ENCODE peak calls at places on chromosomes 6 and 20, in nine cellular contexts. D is right lobe of liver, C is testis, A is body of pancreas, V is tibial nerve, T is sigmoid colon, W is uterus, H is lower leg skin, K is spleen. E is an unnamed sample.

GRCh38 chr20:11136691-11137090 is 462.9 kb upstream of the JAG1 start:
- DNase-seq in D (no peak), C (no peak), A (no peak), V (no peak), T (no peak), W (no peak), H (no peak), K (no peak), E (no peak)

GRCh38 chr6:52787917-52788316 is 15.7 kb downstream of the GSTA1 start:
- DNase-seq in D (no peak), C (no peak), A (peak), V (no peak), T (no peak), W (no peak), H (no peak), K (no peak), E (no peak)

GRCh38 chr6:121515615-121516265 is 80.3 kb downstream of the GJA1 start:
- DNase-seq in D (no peak), C (no peak), A (no peak), V (no peak), T (no peak), W (no peak), H (no peak), K (no peak), E (no peak)

GRCh38 chr6:83509416-83509815 is 2.9 kb upstream of the PRSS35 start:
- DNase-seq in D (no peak), C (no peak), A (no peak), V (no peak), T (no peak), W (no peak), H (no peak), K (no peak), E (no peak)

GRCh38 chr20:44475372-44475693 is 341 bp upstream of the TTPAL start:
- DNase-seq in D (no peak), C (no peak), A (no peak), V (no peak), T (no peak), W (no peak), H (no peak), K (no peak), E (no peak)

GRCh38 chr6:43455034-43455747 is at the start of gene DLK2:
- DNase-seq in D (no peak), C (no peak), A (no peak), V (no peak), T (no peak), W (no peak), H (no peak), K (peak), E (no peak)

GRCh38 chr6:104256547-104257144 is 603.1 kb downstream of the HACE1 start:
- DNase-seq in D (no peak), C (no peak), A (no peak), V (no peak), T (no peak), W (no peak), H (no peak), K (no peak), E (no peak)

GRCh38 chr6:161836643-161837448 is 563.0 kb upstream of the AGPAT4 start:
- DNase-seq in D (no peak), C (peak), A (peak), V (no peak), T (no peak), W (no peak), H (no peak), K (no peak), E (no peak)

GRCh38 chr6:157159339-157159738 is 164.0 kb downstream of the TMEM242 start:
- DNase-seq in D (no peak), C (no peak), A (no peak), V (no peak), T (no peak), W (no peak), H (no peak), K (no peak), E (no peak)

GRCh38 chr6:10422282-10423034 is 7.6 kb upstream of the TFAP2A start:
- DNase-seq in D (no peak), C (no peak), A (no peak), V (no peak), T (no peak), W (no peak), H (no peak), K (no peak), E (no peak)

GRCh38 chr6:140380371-140381218 is 1006.1 kb upstream of the CITED2 start:
- DNase-seq in D (no peak), C (no peak), A (no peak), V (no peak), T (no peak), W (no peak), H (no peak), K (no peak), E (no peak)

GRCh38 chr6:49982046-49982445 is 12.6 kb upstream of the DEFB113 start:
- DNase-seq in D (no peak), C (no peak), A (no peak), V (no peak), T (no peak), W (no peak), H (no peak), K (no peak), E (no peak)

GRCh38 chr6:44156494-44157151 is 2.0 kb upstream of the CAPN11 start:
- DNase-seq in D (no peak), C (no peak), A (peak), V (no peak), T (no peak), W (no peak), H (no peak), K (no peak), E (no peak)

GRCh38 chr20:19067986-19068385 is 144.5 kb upstream of the SLC24A3 start:
- DNase-seq in D (no peak), C (no peak), A (no peak), V (no peak), T (no peak), W (no peak), H (no peak), K (no peak), E (no peak)

GRCh38 chr20:652611-653109 is 340 bp downstream of the SRXN1 start:
- DNase-seq in D (peak), C (peak), A (peak), V (no peak), T (peak), W (no peak), H (no peak), K (peak), E (no peak)

DNA sequence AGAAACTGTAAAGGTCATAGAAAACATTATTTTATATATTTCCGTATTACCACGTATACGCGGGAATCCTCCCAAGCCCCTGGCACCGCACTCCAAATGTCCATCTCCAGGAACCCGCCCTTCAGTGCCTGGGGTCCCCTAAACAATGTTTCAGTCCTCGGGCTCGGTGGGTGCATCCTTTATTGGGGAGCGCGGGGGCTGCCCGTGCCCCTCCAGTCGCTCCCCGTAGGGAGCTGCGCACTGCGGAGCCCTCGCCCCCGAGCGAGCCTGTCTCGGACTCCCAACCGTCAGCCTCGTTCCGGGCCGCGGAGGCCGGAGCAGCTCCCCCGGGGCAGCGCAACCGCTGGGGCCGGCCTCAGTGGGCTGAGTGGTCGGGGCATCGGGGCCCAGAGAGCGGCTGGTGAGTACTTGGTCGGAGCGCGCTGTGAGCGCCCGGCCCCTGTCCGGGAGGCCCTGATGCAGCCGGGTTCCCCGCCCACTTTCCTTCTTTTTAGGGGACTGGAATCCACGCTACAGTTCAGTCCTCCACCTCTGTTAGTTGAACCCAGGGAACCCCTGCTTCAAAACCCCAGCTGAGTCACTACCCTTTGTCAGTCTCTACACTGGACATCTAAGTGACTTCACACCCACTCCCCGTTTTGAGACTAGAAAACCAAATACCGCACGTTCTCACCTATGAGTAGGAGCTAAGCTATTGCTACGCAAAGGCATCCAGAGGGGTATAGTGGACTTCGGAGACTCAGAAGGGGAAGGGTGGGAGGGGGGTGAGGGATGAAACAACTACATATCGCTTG is at the start of gene DNAH8:
- DNase-seq in D (no peak), C (peak), A (no peak), V (no peak), T (no peak), W (no peak), H (no peak), K (peak), E (no peak)
- H3K4me3 ChIP-seq in D (peak), C (peak), A (no peak), V (peak), T (peak), W (no peak), H (no peak), K (peak), E (peak)

GRCh38 chr6:28988536-28989415 is 16.3 kb downstream of the ZNF311 start:
- DNase-seq in D (peak), C (peak), A (peak), V (peak), T (peak), W (no peak), H (no peak), K (peak), E (no peak)

GRCh38 chr6:28983838-28984237 is 21.3 kb downstream of the ZNF311 start:
- DNase-seq in D (no peak), C (no peak), A (no peak), V (no peak), T (no peak), W (no peak), H (no peak), K (no peak), E (no peak)

GRCh38 chr6:28982476-28983266 is 22.4 kb downstream of the ZNF311 start:
- DNase-seq in D (no peak), C (peak), A (peak), V (peak), T (no peak), W (peak), H (no peak), K (no peak), E (no peak)

GRCh38 chr6:28981833-28982475 is 23.2 kb downstream of the ZNF311 start:
- DNase-seq in D (peak), C (peak), A (peak), V (peak), T (peak), W (peak), H (peak), K (peak), E (peak)

DNA sequence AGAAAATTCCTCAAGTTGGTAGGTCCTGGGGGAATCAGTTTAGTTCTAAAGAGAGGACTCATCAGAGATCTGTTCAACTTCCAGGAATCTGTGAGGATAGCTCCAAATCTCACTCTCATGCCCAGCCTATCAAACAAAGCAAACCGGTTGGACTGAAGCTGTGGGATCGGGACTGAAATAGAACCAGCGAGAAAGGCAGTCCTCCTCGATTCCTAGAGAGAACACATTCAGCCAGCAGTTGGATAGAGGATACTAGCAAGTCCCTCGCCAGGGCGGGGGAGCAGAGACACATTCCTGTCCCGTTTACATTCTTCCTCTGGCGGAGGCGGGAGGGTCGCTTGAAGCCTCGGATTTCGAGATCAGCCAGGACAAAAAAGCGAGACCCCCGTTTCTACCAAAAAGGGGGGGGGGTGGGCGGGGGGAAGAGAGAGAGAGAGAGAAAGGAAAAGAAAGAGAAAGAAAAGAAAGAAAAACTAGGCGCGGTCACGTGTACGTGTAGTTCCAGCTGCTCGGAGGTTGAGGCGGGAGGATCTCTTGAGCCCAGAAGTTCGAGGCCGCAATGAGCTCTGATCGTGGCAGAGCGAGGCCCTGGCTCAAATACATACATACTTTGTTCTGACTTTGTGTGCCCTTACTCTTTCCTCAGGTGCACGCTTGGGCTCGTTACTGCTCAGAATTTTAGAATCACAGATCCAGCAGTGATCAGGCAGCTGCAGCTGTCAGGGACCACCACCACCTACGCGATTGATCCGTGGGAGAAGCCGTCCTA is 19.5 kb downstream of the ZNF311 start:
- DNase-seq in D (peak), C (peak), A (peak), V (peak), T (peak), W (peak), H (peak), K (peak), E (peak)
- TF ChIP-seq POLR2A in D (peak), C (no peak), A (no peak), V (peak), T (no peak), W (peak), H (no peak), K (no peak), E (no peak)

DNA sequence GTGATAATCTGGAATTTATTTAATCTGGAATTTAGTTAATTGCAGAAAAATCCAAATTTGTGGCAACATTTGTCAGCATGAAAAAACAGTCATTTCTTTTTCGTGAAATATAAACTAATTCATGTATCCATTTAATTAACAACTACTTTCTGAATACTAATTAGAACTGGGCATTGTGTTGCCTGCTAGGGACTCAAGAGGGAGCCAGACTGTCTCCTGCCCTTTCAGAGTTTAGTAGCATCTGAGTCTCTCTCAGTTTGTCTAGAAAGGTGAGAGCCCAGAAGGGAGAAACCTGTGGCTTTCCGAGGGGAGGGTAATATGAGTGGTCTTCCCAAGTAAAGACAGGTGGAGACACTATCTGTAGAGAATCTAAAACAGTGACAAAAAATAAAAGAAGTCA is 210.9 kb upstream of the HDDC2 start:
- DNase-seq in D (no peak), C (no peak), A (no peak), V (no peak), T (no peak), W (no peak), H (no peak), K (no peak), E (no peak)
- TF ChIP-seq CTCF in D (peak), C (no peak), A (no peak), V (no peak), T (no peak), W (no peak), H (no peak), K (no peak), E (no peak)

GRCh38 chr6:142844065-142844755 is 100.8 kb downstream of the HIVEP2 start:
- DNase-seq in D (no peak), C (no peak), A (no peak), V (no peak), T (no peak), W (no peak), H (no peak), K (no peak), E (no peak)

GRCh38 chr6:142846459-142846831 is 98.5 kb downstream of the HIVEP2 start:
- DNase-seq in D (no peak), C (no peak), A (no peak), V (no peak), T (no peak), W (no peak), H (no peak), K (no peak), E (no peak)

GRCh38 chr6:142846883-142847287 is 98.1 kb downstream of the HIVEP2 start:
- DNase-seq in D (no peak), C (no peak), A (peak), V (no peak), T (no peak), W (peak), H (peak), K (no peak), E (no peak)

GRCh38 chr6:142845624-142846458 is 99.1 kb downstream of the HIVEP2 start:
- DNase-seq in D (peak), C (peak), A (peak), V (peak), T (peak), W (peak), H (peak), K (peak), E (peak)

DNA sequence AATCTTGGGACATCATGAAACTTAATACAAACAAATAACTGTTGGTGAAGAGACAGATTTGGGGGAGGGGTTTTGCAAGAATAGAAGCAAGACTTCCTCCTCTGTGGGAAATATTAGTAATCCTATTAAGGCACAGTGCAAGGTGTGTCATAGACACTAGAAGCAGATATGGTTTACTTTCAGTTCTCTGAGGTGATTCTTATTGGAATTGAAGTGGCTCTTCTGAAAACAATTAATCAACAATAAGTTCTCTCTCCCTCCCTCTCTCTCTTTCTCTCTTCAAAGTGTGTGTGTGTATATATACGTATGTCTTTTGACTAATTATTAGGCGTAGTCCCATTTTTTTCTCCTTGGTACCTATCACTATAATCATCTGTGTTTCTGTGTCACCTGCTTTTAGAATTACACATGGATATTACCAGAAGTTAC is 99.8 kb downstream of the HIVEP2 start:
- DNase-seq in D (no peak), C (no peak), A (no peak), V (no peak), T (no peak), W (no peak), H (no peak), K (no peak), E (no peak)
- H3K4me3 ChIP-seq in D (peak), C (no peak), A (no peak), V (no peak), T (peak), W (peak), H (no peak), K (no peak), E (peak)

DNA sequence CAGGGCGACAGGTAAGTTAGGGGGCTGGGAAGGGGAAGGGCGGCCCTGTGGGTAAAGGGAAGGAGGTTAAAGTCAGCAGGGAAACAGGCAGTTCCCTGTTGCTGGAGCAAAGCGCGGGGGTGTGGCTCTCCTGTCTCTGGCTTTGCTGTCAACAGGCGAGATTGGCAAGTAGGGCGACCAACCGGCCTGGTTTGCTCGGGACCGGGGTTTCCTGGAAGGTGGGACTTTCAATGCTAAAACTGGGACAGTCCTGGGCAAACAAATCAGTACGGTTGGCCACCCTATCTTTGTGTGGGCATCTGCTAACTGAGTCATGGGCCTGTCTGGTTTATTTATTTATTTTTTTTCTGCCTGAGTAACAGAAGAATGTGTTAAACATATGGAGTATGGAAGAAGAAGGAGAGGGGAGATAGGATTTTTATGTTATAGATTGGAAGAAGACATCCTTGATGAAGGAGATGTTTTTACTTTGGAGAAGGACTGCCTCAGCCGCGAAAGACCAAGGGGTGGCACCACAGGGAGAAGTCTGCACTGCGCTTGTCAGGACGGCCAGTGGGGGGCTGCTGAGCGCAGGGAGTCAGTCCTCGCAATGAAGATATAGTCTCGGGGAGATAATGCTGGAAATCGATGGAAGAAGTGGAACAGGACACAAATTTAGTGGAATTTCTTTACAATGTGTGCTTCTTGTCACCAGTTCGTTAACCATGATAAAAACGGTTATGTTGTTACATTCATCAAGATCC is 43.4 kb upstream of the ESR1 start:
- DNase-seq in D (peak), C (peak), A (peak), V (peak), T (peak), W (peak), H (peak), K (peak), E (peak)
- TF ChIP-seq POLR2A in D (no peak), C (no peak), A (no peak), V (no peak), T (no peak), W (peak), H (no peak), K (no peak), E (peak)

GRCh38 chr20:56515657-56516381 is 8.7 kb upstream of the FAM209A start:
- DNase-seq in D (no peak), C (no peak), A (no peak), V (no peak), T (no peak), W (no peak), H (no peak), K (no peak), E (no peak)
- TF ChIP-seq CTCF in D (peak), C (peak), A (no peak), V (no peak), T (no peak), W (no peak), H (no peak), K (no peak), E (no peak)

E was measured in breast epithelium.